ENCODE peak calls at places on chromosomes 12 and 14, in ten cellular contexts. S, P, K, I, X, F, J, T, N and D are unnamed samples.

GRCh38 chr12:70379856-70380255 is 13.8 kb downstream of the KCNMB4 start:
- DNase-seq in F (no peak), X (no peak), N (no peak), I (no peak), S (no peak), T (no peak), J (no peak), K (no peak), P (no peak), D (no peak)

GRCh38 chr12:32612658-32613614 is 66.2 kb upstream of the DNM1L start:
- DNase-seq in J (no peak), I (no peak), F (no peak), N (no peak), X (peak), T (no peak), P (peak), S (no peak), K (no peak), D (no peak)

GRCh38 chr12:111396726-111397445 is 8.8 kb upstream of the SH2B3 start:
- DNase-seq in K (peak), N (peak), S (peak), I (peak), F (peak), X (peak), J (peak), P (no peak), T (peak), D (peak)

GRCh38 chr14:94917041-94917600 is 147.2 kb upstream of the GSC start:
- DNase-seq in X (no peak), T (no peak), I (no peak), N (no peak), F (no peak), P (no peak), J (no peak), K (no peak), S (no peak), D (no peak)

GRCh38 chr12:109523071-109523470 is 45.6 kb downstream of the UBE3B start:
- DNase-seq in X (no peak), F (no peak), S (no peak), N (no peak), T (no peak), K (peak), I (no peak), P (no peak), J (no peak), D (peak)

GRCh38 chr14:95953111-95953724 is 76.6 kb downstream of the TUNAR start:
- DNase-seq in N (peak), K (peak), X (no peak), J (no peak), S (no peak), P (peak), F (no peak), T (peak), I (no peak), D (no peak)

GRCh38 chr12:19799216-19799615 is 359.9 kb downstream of the AEBP2 start:
- DNase-seq in K (no peak), X (peak), T (no peak), I (no peak), S (no peak), J (no peak), N (no peak), F (no peak), P (peak), D (no peak)

GRCh38 chr14:68703093-68703492 is 89.8 kb downstream of the ZFP36L1 start:
- DNase-seq in F (no peak), S (no peak), P (peak), N (no peak), T (no peak), J (no peak), K (no peak), I (no peak), X (peak), D (no peak)

GRCh38 chr12:15278816-15279658 is 43.3 kb upstream of the PTPRO start:
- DNase-seq in X (peak), N (peak), I (no peak), S (peak), J (no peak), T (no peak), P (peak), K (no peak), F (peak), D (no peak)

GRCh38 chr14:76330411-76331327 is 45.3 kb upstream of the ESRRB start:
- DNase-seq in K (peak), I (no peak), F (no peak), T (peak), N (no peak), S (no peak), P (no peak), J (no peak), X (no peak), D (no peak)
- H3K27ac ChIP-seq in K (no peak), I (no peak), F (no peak), T (no peak), N (no peak), S (no peak), P (no peak), J (no peak), X (no peak), D (no peak)

GRCh38 chr12:43292699-43293098 is 259.3 kb downstream of the ADAMTS20 start:
- DNase-seq in P (no peak), S (no peak), X (peak), K (no peak), I (no peak), N (no peak), J (no peak), T (no peak), F (no peak), D (no peak)

GRCh38 chr12:43289412-43289811 is 262.6 kb downstream of the ADAMTS20 start:
- DNase-seq in I (no peak), J (no peak), K (no peak), X (peak), F (no peak), S (no peak), T (no peak), P (no peak), N (no peak), D (no peak)

GRCh38 chr12:43291516-43291915 is 260.5 kb downstream of the ADAMTS20 start:
- DNase-seq in S (no peak), I (no peak), P (peak), F (no peak), J (no peak), X (peak), T (no peak), K (no peak), N (no peak), D (no peak)

GRCh38 chr12:43288666-43289065 is 263.3 kb downstream of the ADAMTS20 start:
- DNase-seq in K (no peak), F (no peak), I (no peak), N (no peak), S (no peak), J (no peak), T (no peak), X (peak), P (no peak), D (no peak)

GRCh38 chr12:43290836-43291235 is 261.2 kb downstream of the ADAMTS20 start:
- DNase-seq in K (no peak), N (no peak), P (no peak), J (no peak), T (no peak), I (no peak), X (no peak), F (no peak), S (no peak), D (no peak)
- H3K27ac ChIP-seq in K (no peak), N (no peak), P (peak), J (no peak), T (no peak), I (no peak), X (no peak), F (no peak), S (no peak), D (no peak)

DNA sequence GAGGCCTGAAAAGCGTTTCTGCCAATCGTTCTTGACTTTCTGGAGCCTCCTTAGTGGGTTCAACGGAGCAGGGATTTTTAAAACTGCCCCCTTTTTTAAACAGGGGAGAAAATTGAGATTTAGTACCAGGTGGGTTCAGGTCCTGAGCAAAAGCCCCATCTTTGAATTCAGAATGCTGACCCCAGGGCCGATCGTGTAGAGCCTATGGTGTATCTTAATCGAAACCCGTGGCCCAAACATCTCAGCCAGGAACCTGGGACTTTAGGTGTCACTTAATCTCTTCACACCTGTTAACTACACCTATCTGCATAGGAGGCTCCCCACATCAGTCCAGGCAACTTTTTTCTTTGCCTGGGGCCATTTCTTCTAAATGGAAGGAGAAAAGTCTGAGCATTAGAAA is 6.4 kb upstream of the TBX5 start:
- DNase-seq in X (no peak), K (peak), I (no peak), P (no peak), N (no peak), S (no peak), F (no peak), T (no peak), J (no peak), D (no peak)
- H3K27ac ChIP-seq in X (no peak), K (no peak), I (no peak), P (no peak), N (no peak), S (no peak), F (no peak), T (no peak), J (no peak), D (no peak)

GRCh38 chr14:76940057-76940456 is 88.5 kb downstream of the IRF2BPL start:
- DNase-seq in J (no peak), N (no peak), S (no peak), F (no peak), I (no peak), X (no peak), P (no peak), T (no peak), K (no peak), D (no peak)
- H3K27ac ChIP-seq in J (no peak), N (no peak), S (no peak), F (no peak), I (no peak), X (no peak), P (no peak), T (no peak), K (peak), D (no peak)

GRCh38 chr12:57154804-57155434 is 7.5 kb upstream of the LRP1-AS start:
- DNase-seq in P (no peak), K (no peak), X (no peak), I (no peak), T (no peak), N (no peak), F (no peak), J (no peak), S (no peak), D (no peak)

GRCh38 chr12:57152408-57153038 is 5.1 kb upstream of the LRP1-AS start:
- DNase-seq in F (peak), P (no peak), S (no peak), X (no peak), T (no peak), N (no peak), J (no peak), I (no peak), K (no peak), D (no peak)

GRCh38 chr12:57151741-57152407 is 4.5 kb upstream of the LRP1-AS start:
- DNase-seq in K (no peak), X (peak), F (no peak), P (peak), N (no peak), S (no peak), I (no peak), J (no peak), T (no peak), D (no peak)

GRCh38 chr12:57153420-57153997 is 6.1 kb upstream of the LRP1-AS start:
- DNase-seq in K (no peak), I (no peak), F (no peak), P (no peak), J (no peak), T (no peak), S (no peak), N (no peak), X (no peak), D (no peak)

DNA sequence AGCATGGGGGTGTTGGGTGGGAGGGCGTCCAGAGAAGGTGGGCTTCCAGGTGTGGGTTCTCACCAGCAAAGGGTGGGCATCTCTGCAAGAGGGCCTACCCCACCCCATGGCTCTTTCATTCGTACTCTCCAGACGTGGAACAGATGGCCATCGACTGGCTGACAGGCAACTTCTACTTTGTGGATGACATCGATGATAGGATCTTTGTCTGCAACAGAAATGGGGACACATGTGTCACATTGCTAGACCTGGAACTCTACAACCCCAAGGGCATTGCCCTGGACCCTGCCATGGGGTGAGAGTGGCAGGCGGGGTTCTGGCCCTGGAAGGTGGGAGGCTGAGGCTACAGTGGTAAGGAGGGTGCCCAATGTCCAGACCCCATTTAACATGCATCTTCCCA is 6.7 kb upstream of the LRP1-AS start:
- DNase-seq in J (no peak), S (no peak), N (no peak), I (no peak), P (no peak), K (no peak), F (no peak), T (no peak), X (no peak), D (no peak)
- H3K27ac ChIP-seq in J (no peak), S (peak), N (no peak), I (no peak), P (no peak), K (no peak), F (peak), T (no peak), X (no peak), D (peak)

GRCh38 chr12:10191865-10192264 is 13.0 kb downstream of the TMEM52B start:
- DNase-seq in T (peak), N (peak), I (no peak), X (no peak), J (no peak), P (no peak), F (no peak), S (no peak), K (no peak), D (no peak)

GRCh38 chr12:10189653-10190052 is 10.8 kb downstream of the TMEM52B start:
- DNase-seq in S (no peak), K (peak), F (no peak), X (no peak), J (no peak), T (no peak), I (no peak), P (no peak), N (no peak), D (no peak)

GRCh38 chr12:10186299-10186698 is 7.5 kb downstream of the TMEM52B start:
- DNase-seq in X (no peak), P (no peak), F (no peak), N (no peak), S (peak), I (no peak), K (no peak), T (no peak), J (no peak), D (peak)

GRCh38 chr12:10194160-10194559 is 15.3 kb downstream of the TMEM52B start:
- DNase-seq in I (no peak), T (no peak), P (no peak), K (no peak), N (no peak), J (no peak), X (no peak), F (no peak), S (no peak), D (no peak)

GRCh38 chr12:10190558-10191388 is 11.9 kb downstream of the TMEM52B start:
- DNase-seq in X (peak), J (no peak), F (no peak), N (peak), T (peak), P (peak), S (no peak), I (peak), K (peak), D (peak)
- H3K27ac ChIP-seq in X (no peak), J (no peak), F (no peak), N (no peak), T (peak), P (no peak), S (no peak), I (no peak), K (no peak), D (no peak)

GRCh38 chr12:76119887-76120286 is 35.4 kb upstream of the NAP1L1 start:
- DNase-seq in I (no peak), F (no peak), S (no peak), T (no peak), J (no peak), N (no peak), X (no peak), P (no peak), K (peak), D (no peak)

GRCh38 chr12:76113800-76114757 is 29.6 kb upstream of the NAP1L1 start:
- DNase-seq in X (no peak), P (no peak), I (no peak), K (peak), F (no peak), T (no peak), S (no peak), J (no peak), N (no peak), D (no peak)

GRCh38 chr12:76111209-76111749 is 26.8 kb upstream of the NAP1L1 start:
- DNase-seq in S (no peak), F (no peak), J (no peak), I (no peak), K (peak), P (no peak), N (no peak), T (no peak), X (no peak), D (no peak)

GRCh38 chr12:76117751-76118150 is 33.3 kb upstream of the NAP1L1 start:
- DNase-seq in S (no peak), T (no peak), F (no peak), P (no peak), N (no peak), I (no peak), J (no peak), X (no peak), K (peak), D (no peak)

DNA sequence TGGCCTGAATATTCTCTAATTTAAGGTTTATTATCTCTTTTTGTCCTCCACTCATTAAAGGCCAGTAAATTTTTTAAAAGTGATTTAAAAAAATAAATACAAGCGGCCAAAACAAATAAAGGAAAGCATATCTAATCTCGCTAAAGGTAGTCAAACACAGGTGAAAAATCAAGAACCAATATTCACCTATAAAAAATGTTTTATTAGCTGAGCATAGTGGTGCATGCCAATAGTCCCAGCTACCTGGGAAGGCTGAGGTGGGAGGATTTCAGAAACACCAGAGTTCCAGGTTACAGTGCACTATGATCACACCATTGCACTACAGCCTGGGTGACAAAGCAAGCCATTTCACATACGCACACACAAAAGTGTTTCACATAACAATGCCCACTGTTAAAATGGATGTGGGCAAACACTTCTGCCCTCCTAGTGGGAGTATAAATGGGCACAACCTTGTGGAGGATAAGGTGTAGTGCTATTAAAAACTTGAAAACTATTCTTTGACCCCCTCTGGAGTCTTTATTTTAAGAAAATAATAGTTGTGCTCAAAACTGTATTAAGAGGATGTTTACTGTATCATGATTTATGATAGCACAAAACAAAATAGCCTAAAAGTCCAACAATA is 32.7 kb upstream of the NAP1L1 start:
- DNase-seq in T (peak), J (no peak), P (no peak), N (no peak), S (no peak), F (no peak), K (peak), X (no peak), I (no peak), D (no peak)
- H3K27ac ChIP-seq in T (no peak), J (no peak), P (no peak), N (no peak), S (no peak), F (no peak), K (no peak), X (no peak), I (no peak), D (no peak)

GRCh38 chr12:54034784-54035310 is 2.0 kb downstream of the HOXC5 start:
- DNase-seq in I (no peak), S (no peak), P (no peak), N (no peak), K (no peak), X (no peak), F (no peak), T (peak), J (no peak), D (no peak)
- H3K27ac ChIP-seq in I (no peak), S (no peak), P (no peak), N (no peak), K (no peak), X (no peak), F (no peak), T (no peak), J (no peak), D (no peak)

GRCh38 chr14:45135659-45136314 is at the start of gene FANCM:
- DNase-seq in T (peak), K (peak), S (peak), P (peak), N (peak), F (peak), I (peak), X (peak), J (peak), D (peak)

GRCh38 chr14:45133683-45134050 is 614 bp downstream of the FKBP3 start:
- DNase-seq in S (no peak), I (no peak), T (no peak), P (no peak), F (no peak), X (no peak), K (no peak), N (no peak), J (no peak), D (no peak)

GRCh38 chr14:45134051-45134958 is at the start of gene FKBP3:
- DNase-seq in N (peak), P (peak), I (peak), X (peak), K (peak), S (peak), T (peak), J (peak), F (peak), D (peak)

GRCh38 chr14:45140661-45141187 is 5.0 kb downstream of the FANCM start:
- DNase-seq in T (peak), I (no peak), S (no peak), X (no peak), J (no peak), N (no peak), K (no peak), P (no peak), F (no peak), D (no peak)

GRCh38 chr14:45135181-45135580 is 549 bp upstream of the FANCM start:
- DNase-seq in T (no peak), P (peak), S (no peak), N (peak), X (no peak), J (no peak), F (no peak), I (no peak), K (no peak), D (no peak)
- H3K27ac ChIP-seq in T (peak), P (peak), S (peak), N (peak), X (peak), J (peak), F (peak), I (peak), K (peak), D (peak)

GRCh38 chr12:121466800-121467637 is 67.1 kb downstream of the RNF34 start:
- DNase-seq in P (peak), K (peak), X (peak), I (peak), J (peak), S (peak), N (peak), F (peak), T (peak), D (peak)
- H3K27ac ChIP-seq in P (peak), K (peak), X (peak), I (peak), J (peak), S (peak), N (peak), F (peak), T (no peak), D (peak)